ENCODE peak calls at places on chromosome 9, in five cellular contexts. One of them, this sample, is unnamed.

GRCh38 chr9:137374131-137374845 is 48.7 kb downstream of the EXD3 start:
- DNase-seq in CD4-positive, alpha-beta T cell: no peak
- DNase-seq in astrocyte of the spinal cord: no peak
- DNase-seq in A549: no peak
- DNase-seq in tibial artery: no peak
- DNase-seq in this sample: no peak

GRCh38 chr9:92715488-92716231 is 45.7 kb upstream of the IPPK start:
- DNase-seq in tibial artery: no peak
- DNase-seq in astrocyte of the spinal cord: no peak
- DNase-seq in A549: no peak
- DNase-seq in CD4-positive, alpha-beta T cell: no peak
- DNase-seq in this sample: no peak

GRCh38 chr9:117725426-117725887 is 21.3 kb downstream of the TLR4 start:
- DNase-seq in CD4-positive, alpha-beta T cell: no peak
- DNase-seq in tibial artery: peak
- DNase-seq in A549: no peak
- DNase-seq in astrocyte of the spinal cord: no peak
- DNase-seq in this sample: no peak

GRCh38 chr9:89474939-89475338 is 23.0 kb downstream of the SEMA4D start:
- DNase-seq in A549: no peak
- DNase-seq in astrocyte of the spinal cord: no peak
- DNase-seq in tibial artery: no peak
- DNase-seq in CD4-positive, alpha-beta T cell: no peak
- DNase-seq in this sample: no peak

GRCh38 chr9:111572945-111573604 is 26.4 kb downstream of the PTGR1 start:
- DNase-seq in CD4-positive, alpha-beta T cell: no peak
- DNase-seq in astrocyte of the spinal cord: peak
- DNase-seq in A549: no peak
- DNase-seq in tibial artery: no peak
- DNase-seq in this sample: no peak

GRCh38 chr9:8432224-8432623 is 632.6 kb upstream of the DMAC1 start:
- DNase-seq in CD4-positive, alpha-beta T cell: no peak
- DNase-seq in tibial artery: no peak
- DNase-seq in astrocyte of the spinal cord: no peak
- DNase-seq in A549: no peak
- DNase-seq in this sample: no peak

GRCh38 chr9:137676998-137677397 is 58.2 kb downstream of the EHMT1 start:
- DNase-seq in tibial artery: no peak
- DNase-seq in CD4-positive, alpha-beta T cell: no peak
- DNase-seq in A549: no peak
- DNase-seq in astrocyte of the spinal cord: no peak
- DNase-seq in this sample: no peak

GRCh38 chr9:32550046-32550608 is 2.0 kb upstream of the SMIM27 start:
- DNase-seq in tibial artery: no peak
- DNase-seq in astrocyte of the spinal cord: peak
- DNase-seq in CD4-positive, alpha-beta T cell: no peak
- DNase-seq in A549: peak
- DNase-seq in this sample: no peak

GRCh38 chr9:123599781-123600180 is 243.8 kb downstream of the CRB2 start:
- DNase-seq in A549: no peak
- DNase-seq in tibial artery: no peak
- DNase-seq in astrocyte of the spinal cord: no peak
- DNase-seq in CD4-positive, alpha-beta T cell: no peak
- DNase-seq in this sample: no peak

GRCh38 chr9:86557063-86557766 is 203.0 kb upstream of the TUT7 start:
- DNase-seq in A549: no peak
- DNase-seq in CD4-positive, alpha-beta T cell: no peak
- DNase-seq in astrocyte of the spinal cord: peak
- DNase-seq in tibial artery: no peak
- DNase-seq in this sample: no peak

GRCh38 chr9:116101516-116101915 is 52.1 kb upstream of the PAPPA start:
- DNase-seq in A549: peak
- DNase-seq in tibial artery: no peak
- DNase-seq in astrocyte of the spinal cord: peak
- DNase-seq in CD4-positive, alpha-beta T cell: no peak
- DNase-seq in this sample: no peak

GRCh38 chr9:38107811-38108304 is 38.8 kb upstream of the SHB start:
- DNase-seq in tibial artery: no peak
- DNase-seq in CD4-positive, alpha-beta T cell: no peak
- DNase-seq in astrocyte of the spinal cord: no peak
- DNase-seq in A549: no peak
- DNase-seq in this sample: no peak

GRCh38 chr9:16720386-16720785 is 150.1 kb downstream of the BNC2 start:
- DNase-seq in astrocyte of the spinal cord: no peak
- DNase-seq in tibial artery: no peak
- DNase-seq in CD4-positive, alpha-beta T cell: no peak
- DNase-seq in A549: no peak
- DNase-seq in this sample: no peak

GRCh38 chr9:95127249-95128176 is 190.0 kb downstream of the FANCC start:
- DNase-seq in astrocyte of the spinal cord: peak
- DNase-seq in A549: peak
- DNase-seq in CD4-positive, alpha-beta T cell: peak
- DNase-seq in tibial artery: peak
- DNase-seq in this sample: peak

GRCh38 chr9:4980046-4980727 is 4.9 kb upstream of the JAK2 start:
- DNase-seq in tibial artery: no peak
- DNase-seq in A549: no peak
- DNase-seq in CD4-positive, alpha-beta T cell: no peak
- DNase-seq in astrocyte of the spinal cord: no peak
- DNase-seq in this sample: no peak

GRCh38 chr9:108543251-108543768 is 312.5 kb downstream of the ACTL7B start:
- DNase-seq in CD4-positive, alpha-beta T cell: no peak
- DNase-seq in astrocyte of the spinal cord: no peak
- DNase-seq in tibial artery: no peak
- DNase-seq in A549: peak
- DNase-seq in this sample: peak

GRCh38 chr9:106891286-106891685 is 28.3 kb downstream of the ZNF462 start:
- DNase-seq in CD4-positive, alpha-beta T cell: no peak
- DNase-seq in astrocyte of the spinal cord: no peak
- DNase-seq in A549: no peak
- DNase-seq in tibial artery: no peak
- DNase-seq in this sample: no peak

GRCh38 chr9:16363073-16363781 is 507.2 kb downstream of the BNC2 start:
- DNase-seq in A549: no peak
- DNase-seq in tibial artery: no peak
- DNase-seq in CD4-positive, alpha-beta T cell: no peak
- DNase-seq in astrocyte of the spinal cord: no peak
- DNase-seq in this sample: no peak

GRCh38 chr9:13110766-13111400 is 168.6 kb downstream of the MPDZ start:
- DNase-seq in astrocyte of the spinal cord: peak
- DNase-seq in A549: no peak
- DNase-seq in CD4-positive, alpha-beta T cell: no peak
- DNase-seq in tibial artery: peak
- DNase-seq in this sample: no peak

GRCh38 chr9:81984911-81985310 is 3.7 kb upstream of the SPATA31D1 start:
- DNase-seq in tibial artery: no peak
- DNase-seq in CD4-positive, alpha-beta T cell: no peak
- DNase-seq in A549: no peak
- DNase-seq in astrocyte of the spinal cord: peak
- DNase-seq in this sample: no peak

GRCh38 chr9:114235113-114235589 is 79.8 kb downstream of the COL27A1 start:
- DNase-seq in astrocyte of the spinal cord: no peak
- DNase-seq in CD4-positive, alpha-beta T cell: no peak
- DNase-seq in tibial artery: no peak
- DNase-seq in A549: no peak
- DNase-seq in this sample: no peak

GRCh38 chr9:111974092-111974681 is 77.6 kb downstream of the UGCG start:
- DNase-seq in astrocyte of the spinal cord: peak
- DNase-seq in A549: no peak
- DNase-seq in CD4-positive, alpha-beta T cell: no peak
- DNase-seq in tibial artery: no peak
- DNase-seq in this sample: peak

GRCh38 chr9:130058154-130058553 is 4.4 kb downstream of the GPR107 start:
- DNase-seq in tibial artery: no peak
- DNase-seq in CD4-positive, alpha-beta T cell: no peak
- DNase-seq in astrocyte of the spinal cord: no peak
- DNase-seq in A549: peak
- DNase-seq in this sample: no peak
- TF ChIP-seq CTCF in tibial artery: no peak
- TF ChIP-seq CTCF in CD4-positive, alpha-beta T cell: peak
- TF ChIP-seq CTCF in astrocyte of the spinal cord: peak
- TF ChIP-seq CTCF in A549: no peak
- TF ChIP-seq CTCF in this sample: no peak

DNA sequence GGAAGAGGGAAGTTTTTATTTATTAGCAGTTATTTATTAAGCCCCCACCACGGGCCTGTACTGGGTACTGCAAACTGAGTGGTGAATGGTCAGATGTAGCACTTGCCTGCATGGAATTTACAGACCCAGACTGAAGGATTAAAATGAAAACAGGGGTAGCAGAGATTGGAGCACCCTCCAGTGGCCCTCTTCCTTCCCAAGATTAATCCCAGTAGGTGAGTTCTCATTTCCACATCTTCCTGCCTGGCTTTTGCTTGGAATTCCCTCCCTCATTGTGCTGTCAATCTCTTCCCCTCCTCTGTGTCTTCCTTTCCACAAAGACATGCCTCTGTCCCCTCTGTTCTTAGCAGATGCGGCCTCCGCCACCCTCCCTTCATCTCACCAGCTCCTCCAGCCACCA is 39.2 kb downstream of the MVB12B start:
- DNase-seq in CD4-positive, alpha-beta T cell: no peak
- DNase-seq in astrocyte of the spinal cord: no peak
- DNase-seq in A549: no peak
- DNase-seq in tibial artery: no peak
- DNase-seq in this sample: no peak
- TF ChIP-seq CTCF in CD4-positive, alpha-beta T cell: no peak
- TF ChIP-seq CTCF in astrocyte of the spinal cord: no peak
- TF ChIP-seq CTCF in A549: no peak
- TF ChIP-seq CTCF in tibial artery: no peak
- TF ChIP-seq CTCF in this sample: no peak

GRCh38 chr9:21569721-21570120 is 87.6 kb upstream of the IFNE start:
- DNase-seq in tibial artery: no peak
- DNase-seq in A549: no peak
- DNase-seq in CD4-positive, alpha-beta T cell: no peak
- DNase-seq in astrocyte of the spinal cord: no peak
- DNase-seq in this sample: no peak

GRCh38 chr9:21568484-21568883 is 86.4 kb upstream of the IFNE start:
- DNase-seq in A549: no peak
- DNase-seq in tibial artery: no peak
- DNase-seq in astrocyte of the spinal cord: no peak
- DNase-seq in CD4-positive, alpha-beta T cell: no peak
- DNase-seq in this sample: no peak

GRCh38 chr9:21567926-21568325 is 85.8 kb upstream of the IFNE start:
- DNase-seq in astrocyte of the spinal cord: no peak
- DNase-seq in tibial artery: no peak
- DNase-seq in CD4-positive, alpha-beta T cell: no peak
- DNase-seq in A549: no peak
- DNase-seq in this sample: no peak

GRCh38 chr9:21574261-21574660 is 92.1 kb upstream of the IFNE start:
- DNase-seq in tibial artery: no peak
- DNase-seq in astrocyte of the spinal cord: no peak
- DNase-seq in A549: no peak
- DNase-seq in CD4-positive, alpha-beta T cell: no peak
- DNase-seq in this sample: no peak

DNA sequence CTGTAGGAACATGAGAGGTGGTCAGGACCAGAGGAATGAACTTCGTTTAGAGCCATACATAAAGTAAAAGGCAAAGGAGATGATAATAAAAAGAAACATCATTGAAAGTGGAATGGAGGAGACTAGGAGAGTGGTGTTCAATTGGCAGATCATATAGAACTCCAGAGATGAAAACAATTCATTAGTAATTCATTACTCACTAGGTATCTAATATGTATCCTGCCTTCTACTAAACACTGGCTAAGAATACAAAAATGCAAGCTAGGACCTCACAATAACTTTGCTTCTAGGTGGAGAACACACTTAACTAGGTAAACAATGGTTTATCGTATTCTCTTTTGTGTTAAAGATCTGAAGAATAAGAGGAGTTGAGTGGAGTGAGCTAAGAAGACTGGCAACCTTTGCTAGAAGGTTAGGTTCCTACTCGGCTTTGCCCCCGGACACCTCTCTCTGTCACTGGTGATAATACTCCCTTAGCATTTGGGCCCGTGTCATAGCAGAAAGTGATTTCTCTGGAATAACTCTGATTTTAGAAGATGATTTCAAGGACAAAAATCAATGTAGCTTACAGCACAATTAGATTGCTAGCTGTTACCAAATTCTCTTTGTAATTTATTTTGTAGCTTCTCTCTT is 88.6 kb upstream of the IFNE start:
- DNase-seq in A549: no peak
- DNase-seq in CD4-positive, alpha-beta T cell: no peak
- DNase-seq in tibial artery: no peak
- DNase-seq in astrocyte of the spinal cord: no peak
- DNase-seq in this sample: no peak
- TF ChIP-seq CTCF in A549: no peak
- TF ChIP-seq CTCF in CD4-positive, alpha-beta T cell: no peak
- TF ChIP-seq CTCF in tibial artery: no peak
- TF ChIP-seq CTCF in astrocyte of the spinal cord: no peak
- TF ChIP-seq CTCF in this sample: no peak

GRCh38 chr9:126498331-126498730 is 115.4 kb upstream of the LMX1B start:
- DNase-seq in CD4-positive, alpha-beta T cell: no peak
- DNase-seq in tibial artery: no peak
- DNase-seq in astrocyte of the spinal cord: no peak
- DNase-seq in A549: no peak
- DNase-seq in this sample: no peak

GRCh38 chr9:126500600-126501382 is 112.9 kb upstream of the LMX1B start:
- DNase-seq in CD4-positive, alpha-beta T cell: peak
- DNase-seq in astrocyte of the spinal cord: peak
- DNase-seq in A549: peak
- DNase-seq in tibial artery: peak
- DNase-seq in this sample: peak

GRCh38 chr9:126497673-126498255 is 116.0 kb upstream of the LMX1B start:
- DNase-seq in CD4-positive, alpha-beta T cell: no peak
- DNase-seq in A549: no peak
- DNase-seq in tibial artery: no peak
- DNase-seq in astrocyte of the spinal cord: no peak
- DNase-seq in this sample: no peak

GRCh38 chr9:126499911-126500599 is 113.7 kb upstream of the LMX1B start:
- DNase-seq in tibial artery: no peak
- DNase-seq in astrocyte of the spinal cord: no peak
- DNase-seq in A549: no peak
- DNase-seq in CD4-positive, alpha-beta T cell: no peak
- DNase-seq in this sample: no peak

DNA sequence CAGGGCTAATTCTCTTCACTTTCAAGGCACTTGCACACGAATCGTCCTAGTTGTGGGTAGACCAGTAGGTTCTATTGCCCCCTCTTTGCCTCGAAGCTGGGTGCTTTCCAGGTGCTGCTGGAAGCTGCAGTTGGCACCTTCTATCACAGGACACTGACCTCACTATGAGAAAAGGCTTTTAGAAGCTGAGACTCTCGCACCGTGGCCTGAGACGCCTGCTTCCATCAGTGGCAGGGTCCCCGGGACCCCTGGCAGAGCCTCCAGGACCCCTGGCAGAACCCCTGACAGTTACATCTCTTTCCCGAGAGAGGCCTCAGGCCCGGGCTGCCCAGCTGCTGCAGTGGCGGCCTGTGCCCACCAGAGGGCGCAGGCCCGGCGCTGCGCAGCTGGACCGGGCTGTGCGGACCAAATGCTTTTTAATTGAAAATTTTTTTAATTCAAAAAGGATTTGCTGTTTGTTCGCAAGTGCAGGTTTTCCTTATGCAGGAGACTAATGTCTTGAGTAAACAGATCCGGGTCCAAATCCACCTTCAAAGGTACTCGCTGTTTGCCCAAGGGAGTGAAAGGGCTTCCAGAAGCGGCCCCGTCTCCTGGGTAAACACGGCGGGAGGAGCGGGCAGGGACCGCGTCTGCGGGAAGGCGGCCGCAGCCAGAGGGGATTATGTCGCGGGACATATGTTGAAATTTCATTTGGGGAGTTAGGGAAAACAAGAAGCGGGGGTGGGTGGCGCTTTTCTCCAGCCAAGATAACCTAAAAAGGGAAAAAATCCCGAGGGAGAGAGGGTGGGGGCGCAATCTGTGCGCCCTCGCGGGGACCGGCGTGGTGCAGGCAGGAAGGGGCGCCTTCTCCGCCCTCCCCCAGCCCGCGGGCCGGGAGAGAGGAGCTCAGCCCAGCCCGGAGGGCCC is 114.5 kb upstream of the LMX1B start:
- DNase-seq in A549: peak
- DNase-seq in CD4-positive, alpha-beta T cell: peak
- DNase-seq in astrocyte of the spinal cord: peak
- DNase-seq in tibial artery: no peak
- DNase-seq in this sample: peak
- TF ChIP-seq CTCF in A549: peak
- TF ChIP-seq CTCF in CD4-positive, alpha-beta T cell: peak
- TF ChIP-seq CTCF in astrocyte of the spinal cord: peak
- TF ChIP-seq CTCF in tibial artery: peak
- TF ChIP-seq CTCF in this sample: peak